ENCODE peak calls at places on chromosomes 4 and X, in six cellular contexts. P is IMR-90, N is H1, C is mesenchymal stem cell, F is trophoblast cell, O is neuronal stem cell. A is an unnamed sample.

GRCh38 chr4:165472943-165473676 is 94.3 kb downstream of the CPE start:
- DNase-seq in P (no peak), C (peak), F (no peak), O (peak), N (no peak), A (no peak)

GRCh38 chr4:105637409-105638258 is 70.9 kb downstream of the INTS12 start:
- DNase-seq in P (peak), O (no peak), C (peak), F (no peak), N (no peak), A (no peak)

GRCh38 chr4:6011686-6012085 is 6.5 kb downstream of the C4orf50 start:
- DNase-seq in F (no peak), O (no peak), P (no peak), N (no peak), C (no peak), A (no peak)

GRCh38 chr4:78610546-78611214 is 59.1 kb downstream of the ANXA3 start:
- DNase-seq in C (peak), N (no peak), F (no peak), O (no peak), P (peak), A (no peak)

GRCh38 chrX:12401252-12401651 is 263.0 kb downstream of the FRMPD4 start:
- DNase-seq in C (no peak), N (no peak), O (no peak), F (no peak), P (no peak), A (no peak)

GRCh38 chr4:184503869-184504300 is 29.5 kb upstream of the IRF2 start:
- DNase-seq in N (no peak), C (peak), P (peak), F (no peak), O (no peak), A (no peak)

GRCh38 chr4:26346203-26346620 is 25.4 kb downstream of the RBPJ start:
- DNase-seq in F (no peak), N (no peak), P (no peak), C (peak), O (no peak), A (peak)

GRCh38 chr4:134470544-134470943 is 269.0 kb upstream of the PABPC4L start:
- DNase-seq in P (no peak), O (no peak), C (peak), N (no peak), F (peak), A (peak)

GRCh38 chr4:169900241-169900845 is 125.9 kb downstream of the MFAP3L start:
- DNase-seq in F (no peak), P (no peak), N (no peak), O (no peak), C (no peak), A (no peak)

GRCh38 chr4:37685211-37685725 is 908 bp downstream of the RELL1 start:
- DNase-seq in N (no peak), F (no peak), P (peak), O (no peak), C (peak), A (no peak)

GRCh38 chr4:186029731-186030421 is 39.1 kb upstream of the TLR3 start:
- DNase-seq in F (no peak), N (no peak), C (peak), P (peak), O (peak), A (no peak)

GRCh38 chr4:98473046-98473445 is 185.4 kb downstream of the TSPAN5 start:
- DNase-seq in N (no peak), P (peak), C (no peak), F (no peak), O (no peak), A (no peak)

GRCh38 chrX:73827406-73827805 is 264.4 kb downstream of the CHIC1 start:
- DNase-seq in O (no peak), P (no peak), N (no peak), F (no peak), C (no peak), A (no peak)

GRCh38 chr4:47837582-47838294 is at the start of gene CORIN:
- DNase-seq in O (no peak), F (no peak), N (no peak), P (no peak), C (peak), A (peak)

GRCh38 chr4:144715230-144715629 is 69.3 kb downstream of the HHIP start:
- DNase-seq in O (no peak), N (no peak), F (no peak), P (no peak), C (no peak), A (no peak)

GRCh38 chr4:2332201-2332975 is 70.5 kb upstream of the MXD4 start:
- DNase-seq in F (no peak), C (no peak), O (no peak), N (no peak), P (no peak), A (no peak)

GRCh38 chr4:139656614-139657486 is 8.8 kb upstream of the MGST2 start:
- DNase-seq in N (peak), C (peak), O (peak), F (peak), P (peak), A (peak)

GRCh38 chr4:82045267-82045666 is 328.5 kb downstream of the HNRNPD start:
- DNase-seq in P (no peak), C (no peak), F (no peak), O (no peak), N (no peak), A (no peak)

GRCh38 chr4:24166501-24166900 is 276.7 kb upstream of the PPARGC1A start:
- DNase-seq in F (no peak), C (no peak), N (no peak), O (no peak), P (no peak), A (no peak)

GRCh38 chr4:99437686-99438577 is 2.8 kb upstream of the ADH7 start:
- DNase-seq in N (no peak), C (no peak), P (no peak), F (no peak), O (no peak), A (no peak)

GRCh38 chr4:1988327-1988724 is 20.4 kb downstream of the NELFA start:
- DNase-seq in C (no peak), P (no peak), O (no peak), N (no peak), F (no peak), A (no peak)

GRCh38 chr4:89296399-89296798 is 11.2 kb downstream of the GPRIN3 start:
- DNase-seq in N (no peak), P (no peak), O (no peak), C (no peak), F (no peak), A (no peak)

GRCh38 chr4:89294583-89295244 is 12.9 kb downstream of the GPRIN3 start:
- DNase-seq in P (no peak), N (no peak), F (no peak), O (no peak), C (peak), A (no peak)

GRCh38 chr4:89293299-89293698 is 14.3 kb downstream of the GPRIN3 start:
- DNase-seq in C (no peak), F (no peak), P (no peak), N (no peak), O (no peak), A (no peak)

GRCh38 chr4:89296871-89297270 is 10.7 kb downstream of the GPRIN3 start:
- DNase-seq in P (no peak), C (no peak), O (no peak), F (no peak), N (no peak), A (no peak)

DNA sequence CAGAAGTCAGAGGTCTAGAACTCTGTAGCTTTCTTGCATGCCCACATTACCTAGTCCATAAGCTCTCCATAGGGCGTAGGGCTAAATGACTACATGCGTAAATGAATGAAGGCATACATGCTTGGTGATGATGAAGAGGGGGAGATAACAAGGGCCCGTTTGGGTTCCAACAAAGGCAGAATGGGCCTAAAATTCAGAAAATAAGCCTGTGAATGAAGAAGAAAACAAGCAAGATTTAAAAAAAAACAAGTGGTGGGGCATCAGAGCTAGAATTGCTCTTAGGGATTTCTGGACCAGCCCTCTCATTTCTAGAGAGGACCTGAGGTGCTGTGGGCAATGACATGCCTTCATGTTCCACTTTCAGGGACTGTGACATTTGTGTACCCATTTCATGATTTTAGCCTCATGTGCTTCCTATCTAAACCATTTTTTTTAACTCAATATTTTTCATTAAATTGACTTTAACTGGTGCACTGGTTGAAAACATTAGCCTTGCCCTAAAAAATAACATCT is 12.1 kb downstream of the GPRIN3 start:
- DNase-seq in O (no peak), C (no peak), F (no peak), P (no peak), N (no peak), A (no peak)
- H4K91ac ChIP-seq in O (no peak), C (no peak), F (no peak), P (no peak), N (no peak), A (no peak)

GRCh38 chrX:100994352-100995281 is 25.1 kb downstream of the ARL13A start:
- DNase-seq in P (peak), F (peak), N (no peak), C (peak), O (no peak), A (no peak)

GRCh38 chrX:100995469-100995868 is 26.0 kb downstream of the ARL13A start:
- DNase-seq in P (peak), C (peak), N (no peak), O (no peak), F (peak), A (no peak)

GRCh38 chrX:100984818-100985217 is 15.3 kb downstream of the ARL13A start:
- DNase-seq in P (no peak), O (no peak), N (no peak), C (no peak), F (no peak), A (no peak)

GRCh38 chrX:100990139-100990538 is 20.6 kb downstream of the ARL13A start:
- DNase-seq in C (no peak), F (no peak), O (no peak), P (no peak), N (no peak), A (no peak)
- H4K91ac ChIP-seq in C (no peak), F (no peak), O (no peak), P (no peak), N (no peak), A (no peak)

GRCh38 chr4:150243932-150244331 is 165.7 kb downstream of the DCLK2 start:
- DNase-seq in F (no peak), P (no peak), O (no peak), N (no peak), C (no peak), A (no peak)

GRCh38 chr4:150244600-150244999 is 166.4 kb downstream of the DCLK2 start:
- DNase-seq in N (no peak), O (no peak), C (peak), P (peak), F (no peak), A (no peak)

GRCh38 chr4:150238591-150238990 is 160.3 kb downstream of the DCLK2 start:
- DNase-seq in O (no peak), P (peak), F (no peak), N (no peak), C (no peak), A (no peak)

GRCh38 chr4:150240011-150240410 is 161.8 kb downstream of the DCLK2 start:
- DNase-seq in P (no peak), F (no peak), N (no peak), C (no peak), O (no peak), A (no peak)

DNA sequence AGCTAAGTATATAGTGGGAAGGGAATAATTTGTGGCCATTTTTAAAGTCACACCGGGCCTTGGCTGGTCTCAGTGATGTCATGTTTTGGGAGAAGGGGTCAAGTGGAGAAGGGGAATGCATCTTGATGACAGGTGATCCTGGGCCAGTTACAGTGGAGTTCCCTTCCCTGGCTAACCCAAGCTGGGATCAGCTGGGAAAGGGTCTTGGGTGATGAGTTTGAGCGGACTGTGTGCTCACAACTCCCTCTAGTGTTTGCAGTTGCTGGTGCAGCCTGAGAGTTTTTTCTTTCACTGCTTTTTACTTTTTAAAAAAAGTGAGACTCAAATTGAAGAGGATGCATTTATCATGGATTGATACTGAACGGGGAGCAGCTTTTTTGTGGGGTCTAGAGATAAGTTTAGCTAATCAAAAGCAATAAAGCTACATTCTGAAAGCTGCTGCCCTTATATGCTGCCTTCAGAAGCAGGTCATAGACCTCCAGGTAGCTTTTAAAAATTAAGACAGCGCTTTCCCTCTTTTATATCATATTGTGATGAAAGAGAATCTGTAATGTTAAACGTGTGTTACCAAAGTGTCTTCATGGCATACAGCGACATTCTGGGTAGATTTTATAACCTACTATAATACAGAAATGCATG is 164.7 kb downstream of the DCLK2 start:
- DNase-seq in P (peak), N (no peak), C (peak), O (peak), F (peak), A (peak)
- H4K91ac ChIP-seq in P (peak), N (no peak), C (no peak), O (no peak), F (no peak), A (no peak)

GRCh38 chrX:72297953-72298730 is 7.6 kb downstream of the CITED1 start:
- DNase-seq in F (no peak), N (no peak), P (no peak), C (no peak), O (no peak), A (peak)

GRCh38 chrX:72304877-72305276 is 837 bp downstream of the CITED1 start:
- DNase-seq in O (peak), N (no peak), C (peak), F (no peak), P (no peak), A (no peak)

GRCh38 chrX:72305286-72306084 is at the start of gene CITED1:
- DNase-seq in P (no peak), C (peak), F (no peak), N (no peak), O (peak), A (peak)

GRCh38 chrX:72299891-72300630 is 5.7 kb downstream of the CITED1 start:
- DNase-seq in O (no peak), P (no peak), N (no peak), C (no peak), F (no peak), A (no peak)

GRCh38 chrX:72301781-72302180 is 3.9 kb downstream of the CITED1 start:
- DNase-seq in C (no peak), P (no peak), O (no peak), N (no peak), F (no peak), A (no peak)
- H4K91ac ChIP-seq in C (no peak), P (no peak), O (no peak), N (no peak), F (no peak), A (no peak)

DNA sequence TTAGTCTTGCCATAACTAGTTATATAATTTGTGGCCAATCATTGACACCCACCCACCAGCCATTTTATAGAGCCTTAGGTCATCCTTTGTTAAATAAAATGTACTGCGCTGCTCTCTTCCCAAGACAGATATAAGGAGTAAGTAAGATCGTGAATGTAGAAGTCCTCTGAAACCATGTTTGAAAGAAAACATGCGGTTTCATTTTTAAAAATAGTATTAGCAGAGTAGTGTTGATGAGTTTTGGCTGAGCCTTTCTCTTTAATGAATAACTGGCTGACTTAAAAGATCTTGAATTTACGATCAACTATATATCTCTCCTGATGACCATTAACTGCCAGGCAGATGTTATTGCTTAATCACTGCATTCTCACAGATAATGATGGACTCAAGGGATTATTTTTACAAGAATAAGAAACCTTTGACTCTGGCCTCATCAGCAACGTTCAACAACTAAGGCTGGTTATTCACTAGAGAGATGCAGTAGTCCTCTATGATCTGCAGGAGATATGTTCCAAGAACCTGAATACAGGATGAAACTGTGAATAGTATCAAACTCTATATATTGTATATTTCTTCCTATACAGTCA is 81.0 kb downstream of the FAM13A start:
- DNase-seq in O (no peak), F (no peak), N (no peak), P (no peak), C (no peak), A (no peak)
- H4K91ac ChIP-seq in O (no peak), F (no peak), N (no peak), P (no peak), C (no peak), A (no peak)

DNA sequence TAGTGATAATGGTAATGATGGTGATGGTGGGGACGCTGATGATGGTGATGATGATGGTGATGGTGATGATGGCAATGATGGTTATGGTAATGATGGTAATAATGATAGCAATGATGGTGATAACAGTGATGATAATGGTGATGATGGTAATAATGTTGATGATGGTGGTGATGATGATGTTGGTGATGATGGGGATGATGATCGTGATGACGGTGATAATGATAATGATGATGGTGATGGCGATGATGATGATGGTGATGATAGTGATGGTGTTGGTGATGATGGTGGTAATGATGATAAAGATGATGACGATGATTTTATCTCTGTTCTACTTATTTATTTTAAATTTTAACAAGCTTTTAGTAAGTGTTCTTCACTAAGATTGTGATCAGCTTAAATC is 480.1 kb upstream of the PRKX start:
- DNase-seq in P (no peak), C (no peak), N (no peak), O (no peak), F (no peak), A (no peak)
- H4K91ac ChIP-seq in P (no peak), C (no peak), N (no peak), O (no peak), F (no peak), A (no peak)